ENCODE peak calls at places on chromosomes 2 and 18, in seven cellular contexts. B is hepatocyte, N is HepG2, V is mammary epithelial cell, Z is neural progenitor cell, T is fibroblast of lung, D is astrocyte. G is an unnamed sample. For H3K4me1, the result is how much of the 10 kb centered on the place peaks cover.

GRCh38 chr2:150619607-150620330 is 132.3 kb upstream of the RND3 start:
- DNase-seq in B (peak), N (no peak), V (peak), Z (no peak), T (peak), D (peak), G (no peak)

GRCh38 chr18:67219821-67220220 is 296.7 kb downstream of the DSEL start:
- DNase-seq in B (no peak), N (no peak), V (no peak), Z (no peak), T (no peak), D (no peak), G (no peak)

GRCh38 chr2:120323214-120323613 is 22.7 kb upstream of the INHBB start:
- DNase-seq in B (no peak), N (no peak), V (no peak), Z (no peak), T (peak), D (no peak), G (peak)

GRCh38 chr2:37370666-37371065 is 26.2 kb downstream of the QPCT start:
- DNase-seq in B (no peak), N (no peak), V (no peak), Z (no peak), T (peak), D (peak), G (no peak)

GRCh38 chr2:24104906-24105305 is 18.2 kb downstream of the PFN4 start:
- DNase-seq in B (no peak), N (no peak), V (no peak), Z (no peak), T (no peak), D (no peak), G (no peak)

GRCh38 chr2:135836596-135836995 is 388 bp downstream of the LCT start:
- DNase-seq in B (no peak), N (no peak), V (no peak), Z (no peak), T (no peak), D (no peak), G (no peak)

GRCh38 chr2:39523308-39524044 is 86.4 kb upstream of the MAP4K3 start:
- DNase-seq in B (no peak), N (peak), V (peak), Z (no peak), T (peak), D (peak), G (peak)

GRCh38 chr2:29033172-29033571 is 41.2 kb downstream of the PCARE start:
- DNase-seq in B (no peak), N (no peak), V (peak), Z (peak), T (peak), D (peak), G (peak)

GRCh38 chr2:39731546-39731945 is 47.5 kb downstream of the THUMPD2 start:
- DNase-seq in B (no peak), N (no peak), V (no peak), Z (no peak), T (peak), D (no peak), G (no peak)

GRCh38 chr2:15939556-15939853 is 845 bp upstream of the MYCN start:
- DNase-seq in B (no peak), N (no peak), V (peak), Z (no peak), T (peak), D (no peak), G (peak)

GRCh38 chr2:240275386-240275785 is 134.9 kb upstream of the OTOS start:
- DNase-seq in B (no peak), N (no peak), V (peak), Z (no peak), T (no peak), D (no peak), G (no peak)

GRCh38 chr2:192190474-192190873 is 4.3 kb downstream of the TMEFF2 start:
- DNase-seq in B (peak), N (peak), V (no peak), Z (no peak), T (peak), D (peak), G (peak)

GRCh38 chr2:104790100-104790811 is 63.7 kb upstream of the POU3F3 start:
- DNase-seq in B (peak), N (no peak), V (no peak), Z (peak), T (no peak), D (peak), G (no peak)

GRCh38 chr2:162233197-162233596 is 10.0 kb downstream of the FAP start:
- DNase-seq in B (no peak), N (no peak), V (peak), Z (no peak), T (peak), D (peak), G (no peak)

GRCh38 chr2:224958466-224958857 is 83.8 kb downstream of the DOCK10 start:
- DNase-seq in B (peak), N (no peak), V (no peak), Z (peak), T (no peak), D (peak), G (peak)

GRCh38 chr2:5673861-5674240 is 18.3 kb upstream of the SOX11 start:
- DNase-seq in B (peak), N (no peak), V (no peak), Z (no peak), T (peak), D (peak), G (peak)

GRCh38 chr2:175476950-175477349 is 295.4 kb upstream of the ATP5MC3 start:
- DNase-seq in B (no peak), N (no peak), V (no peak), Z (no peak), T (no peak), D (no peak), G (no peak)

GRCh38 chr18:70405051-70405450 is 116.2 kb downstream of the SOCS6 start:
- DNase-seq in B (no peak), N (no peak), V (no peak), Z (no peak), T (peak), D (no peak), G (no peak)

GRCh38 chr2:132766573-132766972 is 96.6 kb upstream of the LYPD1 start:
- DNase-seq in B (no peak), N (no peak), V (no peak), Z (no peak), T (no peak), D (peak), G (no peak)

GRCh38 chr2:191374366-191374765 is 129.2 kb downstream of the MYO1B start:
- DNase-seq in B (no peak), N (no peak), V (no peak), Z (no peak), T (no peak), D (no peak), G (no peak)

GRCh38 chr18:35029103-35029502 is 12.1 kb upstream of the MAPRE2 start:
- DNase-seq in B (no peak), N (no peak), V (no peak), Z (no peak), T (peak), D (peak), G (no peak)

GRCh38 chr2:138356178-138356577 is 145.4 kb upstream of the SPOPL start:
- DNase-seq in B (peak), N (peak), V (peak), Z (no peak), T (peak), D (peak), G (no peak)

GRCh38 chr2:211745295-211746097 is 793.1 kb downstream of the ERBB4 start:
- DNase-seq in B (peak), N (peak), V (peak), Z (peak), T (peak), D (peak), G (peak)

GRCh38 chr2:28137221-28137620 is 246.7 kb downstream of the BABAM2 start:
- DNase-seq in B (peak), N (no peak), V (peak), Z (no peak), T (peak), D (peak), G (peak)

GRCh38 chr2:68336192-68336591 is 16.4 kb upstream of the CNRIP1 start:
- DNase-seq in B (no peak), N (no peak), V (peak), Z (no peak), T (peak), D (peak), G (no peak)

GRCh38 chr2:79977782-79978181 is 326.8 kb downstream of the LRRTM1 start:
- DNase-seq in B (no peak), N (no peak), V (no peak), Z (no peak), T (no peak), D (no peak), G (no peak)

GRCh38 chr2:60794271-60794863 is 38.3 kb downstream of the PAPOLG start:
- DNase-seq in B (no peak), N (peak), V (no peak), Z (no peak), T (no peak), D (no peak), G (peak)

GRCh38 chr2:95053543-95053942 is 28.0 kb downstream of the MAL start:
- DNase-seq in B (no peak), N (peak), V (no peak), Z (no peak), T (no peak), D (no peak), G (no peak)

GRCh38 chr2:105515581-105516415 is 116.9 kb upstream of the FHL2 start:
- DNase-seq in B (no peak), N (no peak), V (peak), Z (no peak), T (peak), D (peak), G (no peak)

GRCh38 chr2:148338544-148338943 is 306.0 kb upstream of the EPC2 start:
- DNase-seq in B (peak), N (peak), V (peak), Z (no peak), T (peak), D (peak), G (peak)

GRCh38 chr18:80105369-80106167 is 3.5 kb upstream of the ADNP2 start:
- DNase-seq in B (no peak), N (no peak), V (no peak), Z (no peak), T (no peak), D (no peak), G (no peak)

GRCh38 chr2:171858397-171858958 is 35.6 kb downstream of the SLC25A12 start:
- DNase-seq in B (no peak), N (no peak), V (no peak), Z (no peak), T (no peak), D (no peak), G (peak)

GRCh38 chr2:101699191-101699938 is 1.9 kb downstream of the MAP4K4 start:
- DNase-seq in B (no peak), N (no peak), V (no peak), Z (peak), T (peak), D (peak), G (no peak)

GRCh38 chr2:115763601-115764000 is 1321.2 kb downstream of the DPP10 start:
- DNase-seq in B (no peak), N (no peak), V (no peak), Z (no peak), T (no peak), D (no peak), G (no peak)

GRCh38 chr2:81872043-81872442 is 1567.5 kb upstream of the LRRTM1 start:
- DNase-seq in B (no peak), N (no peak), V (no peak), Z (no peak), T (no peak), D (no peak), G (no peak)

GRCh38 chr2:162242586-162243304 is 500 bp downstream of the FAP start:
- DNase-seq in B (peak), N (no peak), V (peak), Z (peak), T (peak), D (peak), G (no peak)

GRCh38 chr2:14632133-14632936 is at the start of gene LRATD1:
- DNase-seq in B (peak), N (peak), V (peak), Z (peak), T (peak), D (peak), G (peak)

GRCh38 chr18:13503839-13504238 is 222.5 kb downstream of the FAM210A start:
- DNase-seq in B (no peak), N (no peak), V (no peak), Z (no peak), T (no peak), D (no peak), G (no peak)

GRCh38 chr2:189791338-189792042 is 7.2 kb downstream of the PMS1 start:
- DNase-seq in B (no peak), N (no peak), V (peak), Z (no peak), T (no peak), D (no peak), G (no peak)

GRCh38 chr2:219844756-219845155 is 217.3 kb downstream of the SLC4A3 start:
- DNase-seq in B (no peak), N (no peak), V (no peak), Z (no peak), T (no peak), D (no peak), G (no peak)
- H3K4me3 ChIP-seq in B (no peak), N (no peak), V (no peak), Z (no peak), T (no peak), D (no peak), G (no peak)

DNA sequence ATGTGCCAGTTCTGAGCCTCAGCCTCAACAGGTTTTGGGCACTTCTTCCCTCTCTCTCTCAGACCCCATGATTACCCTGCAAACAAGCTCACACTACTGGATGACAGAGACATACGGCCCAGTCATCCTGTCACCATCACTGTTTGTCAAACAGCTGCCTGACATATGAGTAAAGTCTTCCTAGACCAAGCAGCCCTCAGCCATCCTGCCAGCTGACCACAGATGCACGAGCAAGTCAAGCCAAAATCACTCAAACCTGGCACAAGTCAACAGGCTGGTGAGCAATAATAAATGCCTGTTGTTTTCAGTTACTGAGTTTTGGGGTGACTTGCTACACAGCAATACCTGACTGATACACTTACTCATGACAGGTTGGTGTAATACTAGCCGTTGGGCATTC is 75.5 kb upstream of the KLF7 start:
- DNase-seq in B (no peak), N (no peak), V (peak), Z (no peak), T (peak), D (peak), G (no peak)
- H3K4me1 ChIP-seq in B (under half), N (under half), V (half or more), Z (under half), T (under half), D (under half), G (under half)

GRCh38 chr2:236856856-236857616 is 228.7 kb upstream of the COPS8 start:
- DNase-seq in B (no peak), N (no peak), V (no peak), Z (peak), T (no peak), D (no peak), G (no peak)

GRCh38 chr2:236858661-236859060 is 227.0 kb upstream of the COPS8 start:
- DNase-seq in B (no peak), N (no peak), V (no peak), Z (no peak), T (no peak), D (no peak), G (no peak)

GRCh38 chr2:236855176-236855865 is 230.4 kb upstream of the COPS8 start:
- DNase-seq in B (no peak), N (no peak), V (no peak), Z (no peak), T (no peak), D (no peak), G (no peak)

GRCh38 chr2:236857781-236858180 is 227.9 kb upstream of the COPS8 start:
- DNase-seq in B (no peak), N (no peak), V (no peak), Z (no peak), T (no peak), D (no peak), G (no peak)

DNA sequence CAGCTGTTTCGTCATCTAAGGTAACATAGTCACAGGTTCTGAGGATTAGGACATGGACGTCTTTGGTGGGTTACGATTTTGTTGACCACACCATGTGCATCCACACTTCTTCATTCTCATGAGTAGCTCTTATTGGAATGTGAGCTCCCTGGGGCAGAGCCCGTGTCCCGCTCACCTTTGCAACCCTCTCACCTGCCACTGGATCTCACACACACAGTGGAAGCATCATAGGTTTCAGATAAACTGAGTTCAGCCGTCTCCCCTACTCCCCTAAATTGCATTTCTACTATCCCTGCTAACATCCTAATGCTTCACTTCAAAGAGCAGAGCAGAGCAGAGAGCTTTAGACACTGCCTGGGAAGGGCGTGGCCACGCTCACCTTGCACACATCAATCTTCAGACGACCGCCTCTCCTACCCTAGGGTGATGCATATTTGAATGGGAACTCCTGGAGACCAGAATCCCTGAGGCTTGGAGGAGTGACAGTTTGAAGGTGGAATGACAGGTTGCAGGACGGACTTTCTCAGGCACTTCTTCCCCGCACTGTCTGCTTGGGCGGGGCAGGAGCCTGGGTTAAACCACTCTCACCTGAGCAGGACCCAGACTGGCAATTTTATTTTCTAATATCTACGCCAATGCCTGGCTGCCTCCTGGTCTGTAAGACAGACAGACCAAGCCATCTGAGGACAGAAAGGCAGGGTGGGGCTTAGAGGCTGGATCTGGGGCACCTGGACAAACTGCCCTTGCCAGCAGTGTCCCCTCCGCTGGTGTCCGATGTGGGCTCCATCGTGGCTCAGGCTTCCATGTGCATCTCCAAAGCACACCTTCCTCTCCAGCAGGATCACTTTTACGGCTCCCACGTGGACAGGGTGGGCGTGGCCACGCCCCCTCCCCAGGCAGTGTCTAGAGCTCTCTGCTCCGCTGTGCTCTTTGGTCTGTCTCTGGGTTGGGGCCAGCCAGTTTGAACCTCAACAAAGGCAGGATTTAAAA is 229.5 kb upstream of the COPS8 start:
- DNase-seq in B (no peak), N (no peak), V (no peak), Z (peak), T (no peak), D (no peak), G (no peak)
- H2AFZ ChIP-seq in B (no peak), N (no peak), V (no peak), Z (peak), T (no peak), D (no peak), G (no peak)

DNA sequence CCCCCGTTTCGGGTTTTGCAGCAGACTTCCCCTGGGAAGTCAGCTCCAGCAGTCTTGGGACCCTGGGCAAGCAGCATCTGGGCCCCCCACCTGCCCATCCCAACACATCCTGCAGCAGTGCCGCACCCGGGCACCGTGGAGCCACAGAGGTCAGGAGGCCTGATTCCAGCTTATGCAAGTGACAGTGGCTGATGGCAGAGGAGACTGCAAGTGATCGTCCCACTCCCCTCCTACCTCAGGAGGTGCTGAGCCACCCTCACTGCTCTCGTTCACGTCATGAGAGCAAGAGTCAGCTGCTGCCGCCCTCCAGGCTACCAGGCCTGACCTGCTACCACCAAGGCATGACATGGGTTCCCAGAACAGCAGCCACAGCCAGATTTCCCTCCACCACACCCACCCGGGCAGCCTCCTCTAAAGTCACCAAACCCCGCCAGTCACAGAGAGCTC is 18.2 kb downstream of the COX7A2L start:
- DNase-seq in B (no peak), N (no peak), V (no peak), Z (no peak), T (no peak), D (no peak), G (peak)
- H3K4me3 ChIP-seq in B (no peak), N (no peak), V (no peak), Z (no peak), T (no peak), D (no peak), G (no peak)

GRCh38 chr2:201261911-201262310 is 1.6 kb downstream of the CASP8 start:
- DNase-seq in B (no peak), N (no peak), V (no peak), Z (no peak), T (no peak), D (no peak), G (no peak)
- H3K4me1 ChIP-seq in B (under half), N (under half), V (under half), Z (under half), T (under half), D (under half), G (half or more)

GRCh38 chr2:164823126-164823525 is 18.5 kb downstream of the COBLL1 start:
- DNase-seq in B (no peak), N (no peak), V (no peak), Z (no peak), T (no peak), D (no peak), G (no peak)

GRCh38 chr2:164831180-164831579 is 10.4 kb downstream of the COBLL1 start:
- DNase-seq in B (no peak), N (no peak), V (no peak), Z (no peak), T (no peak), D (no peak), G (no peak)

GRCh38 chr2:164824865-164825264 is 16.8 kb downstream of the COBLL1 start:
- DNase-seq in B (no peak), N (no peak), V (peak), Z (no peak), T (peak), D (no peak), G (no peak)

GRCh38 chr2:164821338-164821737 is 20.3 kb downstream of the COBLL1 start:
- DNase-seq in B (no peak), N (no peak), V (no peak), Z (no peak), T (no peak), D (no peak), G (no peak)

GRCh38 chr2:164826293-164827243 is 15.1 kb downstream of the COBLL1 start:
- DNase-seq in B (peak), N (peak), V (peak), Z (no peak), T (peak), D (no peak), G (peak)
- H2AFZ ChIP-seq in B (no peak), N (no peak), V (peak), Z (no peak), T (peak), D (no peak), G (peak)

GRCh38 chr18:55314615-55315237 is 273.3 kb downstream of the TCF4 start:
- DNase-seq in B (no peak), N (no peak), V (no peak), Z (peak), T (no peak), D (no peak), G (no peak)

GRCh38 chr18:55316615-55317184 is 271.3 kb downstream of the TCF4 start:
- DNase-seq in B (no peak), N (no peak), V (no peak), Z (no peak), T (no peak), D (no peak), G (no peak)

GRCh38 chr18:55310863-55311262 is 277.1 kb downstream of the TCF4 start:
- DNase-seq in B (no peak), N (no peak), V (no peak), Z (no peak), T (no peak), D (no peak), G (no peak)

GRCh38 chr18:55317322-55317721 is 270.7 kb downstream of the TCF4 start:
- DNase-seq in B (no peak), N (no peak), V (no peak), Z (no peak), T (no peak), D (no peak), G (no peak)

GRCh38 chr18:55314031-55314430 is 274.0 kb downstream of the TCF4 start:
- DNase-seq in B (no peak), N (no peak), V (no peak), Z (no peak), T (no peak), D (no peak), G (no peak)
- H3K4me3 ChIP-seq in B (no peak), N (no peak), V (no peak), Z (no peak), T (no peak), D (no peak), G (no peak)

G was measured in osteoblast.